ENCODE peak calls at places on chromosomes 12 and 14, in four cellular contexts. I is GM04504, N is heart left ventricle, P is A172. X is an unnamed sample.

GRCh38 chr12:41967668-41968649 is 176.7 kb downstream of the GXYLT1 start:
- DNase-seq in P (peak; percentile 8), N (no peak), I (no peak), X (peak; percentile 95)

GRCh38 chr12:82627799-82628198 is 58.9 kb upstream of the TMTC2 start:
- DNase-seq in P (peak; percentile 24), N (no peak), I (peak; percentile 18), X (peak; percentile 48)

GRCh38 chr12:121165316-121165715 is 32.6 kb downstream of the P2RX7 start:
- DNase-seq in N (no peak), I (no peak), P (peak; percentile 83), X (peak; percentile 28)

GRCh38 chr14:40362856-40363255 is 930.6 kb upstream of the FBXO33 start:
- DNase-seq in N (no peak), I (no peak), P (no peak), X (peak; percentile 6)

GRCh38 chr12:25005376-25005775 is 56.5 kb upstream of the BCAT1 start:
- DNase-seq in N (no peak), P (no peak), I (no peak), X (no peak)

GRCh38 chr12:123916729-123917128 is 55.9 kb downstream of the CCDC92 start:
- DNase-seq in I (no peak), P (peak; percentile 32), N (no peak), X (no peak)

GRCh38 chr14:61866932-61867920 is 105.0 kb downstream of the SNAPC1 start:
- DNase-seq in N (no peak), I (no peak), P (peak; percentile 2), X (peak; percentile 18)

GRCh38 chr14:32947792-32948191 is 9.1 kb downstream of the NPAS3 start:
- DNase-seq in I (no peak), N (no peak), P (no peak), X (no peak)

GRCh38 chr12:92362785-92363184 is 217.1 kb upstream of the BTG1 start:
- DNase-seq in P (no peak), I (no peak), N (no peak), X (no peak)

GRCh38 chr12:51914034-51914923 is 7.0 kb downstream of the ACVRL1 start:
- DNase-seq in P (no peak), N (peak; percentile 74), I (no peak), X (no peak)